ENCODE peak calls at places on chromosome X, in seven cellular contexts. W is tibial nerve, D is suprapubic skin, A is NB4, V is ovary, T is GM12892, G is lower leg skin. B is an unnamed sample.

GRCh38 chrX:27884654-27885053 is 76.9 kb downstream of the MAGEB10 start:
- DNase-seq in V (no peak), T (no peak), W (no peak), A (no peak), G (no peak), D (no peak), B (no peak)

GRCh38 chrX:137982791-137983190 is 416.9 kb downstream of the ZIC3 start:
- DNase-seq in T (no peak), G (no peak), D (no peak), A (no peak), W (no peak), V (no peak), B (no peak)

GRCh38 chrX:38006283-38006682 is at the start of gene SYTL5:
- DNase-seq in V (no peak), G (no peak), A (no peak), D (no peak), T (no peak), W (no peak), B (no peak)

GRCh38 chrX:85108165-85108564 is 104.5 kb downstream of the APOOL start:
- DNase-seq in W (no peak), D (no peak), G (no peak), A (no peak), T (no peak), V (no peak), B (no peak)

GRCh38 chrX:72254835-72255234 is 16.0 kb upstream of the ERCC6L start:
- DNase-seq in G (no peak), V (no peak), D (no peak), A (no peak), T (no peak), W (no peak), B (no peak)

GRCh38 chrX:136112781-136113180 is 34.6 kb upstream of the FHL1 start:
- DNase-seq in V (no peak), T (no peak), D (no peak), G (no peak), A (no peak), W (no peak), B (no peak)

GRCh38 chrX:53320543-53321215 is 39.3 kb upstream of the IQSEC2 start:
- DNase-seq in W (no peak), G (no peak), T (no peak), D (no peak), V (no peak), A (peak), B (no peak)

GRCh38 chrX:110852180-110852579 is 56.6 kb upstream of the CHRDL1 start:
- DNase-seq in G (no peak), W (no peak), T (no peak), D (no peak), V (no peak), A (peak), B (no peak)

GRCh38 chrX:125998432-125998831 is 167.7 kb downstream of the DCAF12L2 start:
- DNase-seq in G (no peak), A (peak), T (no peak), V (no peak), D (no peak), W (no peak), B (no peak)

GRCh38 chrX:114626323-114626722 is 42.4 kb downstream of the HTR2C start:
- DNase-seq in G (no peak), T (no peak), W (no peak), V (no peak), D (no peak), A (peak), B (no peak)

GRCh38 chrX:154443479-154443910 is 446 bp upstream of the FAM50A start:
- DNase-seq in G (no peak), V (no peak), T (no peak), A (no peak), W (no peak), D (no peak), B (no peak)

GRCh38 chrX:154444755-154445246 is 860 bp downstream of the FAM50A start:
- DNase-seq in V (no peak), D (no peak), G (no peak), W (no peak), A (no peak), T (no peak), B (no peak)

GRCh38 chrX:154445776-154446175 is 1.8 kb downstream of the FAM50A start:
- DNase-seq in D (no peak), A (no peak), T (no peak), G (no peak), V (no peak), W (no peak), B (no peak)

GRCh38 chrX:154441984-154442707 is 1.8 kb upstream of the FAM50A start:
- DNase-seq in G (no peak), V (no peak), D (no peak), W (no peak), T (no peak), A (no peak), B (no peak)

DNA sequence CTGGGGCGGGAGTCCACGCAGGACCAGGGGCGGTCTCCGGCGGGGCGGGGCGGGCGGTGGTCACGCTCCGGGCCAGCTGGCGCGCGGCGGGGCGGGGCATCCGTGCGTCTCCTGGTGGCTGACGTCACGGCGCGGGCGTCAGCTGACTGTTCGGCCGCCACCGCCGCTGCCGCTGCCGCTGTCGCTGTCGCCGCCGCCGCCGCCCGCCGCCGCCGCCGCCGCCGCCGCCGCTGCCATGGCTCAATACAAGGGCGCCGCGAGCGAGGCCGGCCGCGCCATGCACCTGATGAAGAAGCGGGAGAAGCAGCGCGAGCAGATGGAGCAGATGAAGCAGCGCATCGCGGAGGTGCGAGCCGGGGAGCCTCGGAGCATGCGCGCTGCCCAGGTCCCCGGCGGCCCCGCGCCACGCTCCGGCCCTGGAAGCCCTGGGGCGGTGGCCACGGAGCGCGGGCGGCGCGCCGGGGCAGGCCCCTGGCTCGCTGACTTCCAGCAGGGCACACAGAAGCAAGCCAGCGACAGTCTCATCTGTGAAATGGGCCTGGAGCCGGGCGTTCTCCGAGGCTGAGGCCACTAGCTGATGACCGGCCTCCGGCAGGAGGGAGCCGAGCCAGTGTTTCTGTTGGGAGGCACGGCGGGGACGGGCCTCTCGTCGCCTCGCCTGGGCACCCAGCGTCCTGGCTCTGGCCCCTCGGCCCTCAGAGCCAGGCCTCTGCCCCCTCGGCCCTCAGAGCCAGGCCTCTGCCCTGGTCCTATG is at the start of gene FAM50A:
- DNase-seq in G (peak), A (peak), V (peak), D (no peak), W (peak), T (peak), B (peak)
- TF ChIP-seq POLR2A in G (no peak), A (no peak), V (peak), D (no peak), W (peak), T (no peak), B (no peak)

GRCh38 chrX:74291964-74292891 is 11.8 kb upstream of the ZCCHC13 start:
- DNase-seq in G (peak), T (peak), W (peak), V (peak), A (peak), D (peak), B (peak)

GRCh38 chrX:74295102-74295501 is 8.9 kb upstream of the ZCCHC13 start:
- DNase-seq in V (no peak), A (no peak), D (no peak), T (no peak), W (no peak), G (no peak), B (no peak)

GRCh38 chrX:74297766-74298165 is 6.2 kb upstream of the ZCCHC13 start:
- DNase-seq in G (no peak), W (no peak), V (no peak), D (no peak), T (no peak), A (no peak), B (no peak)

GRCh38 chrX:74291577-74291963 is 12.4 kb upstream of the ZCCHC13 start:
- DNase-seq in A (no peak), V (no peak), G (no peak), T (no peak), W (no peak), D (no peak), B (no peak)

GRCh38 chrX:74293343-74293946 is 10.5 kb upstream of the ZCCHC13 start:
- DNase-seq in A (peak), D (peak), W (peak), G (peak), T (peak), V (peak), B (peak)
- TF ChIP-seq POLR2A in A (no peak), D (no peak), W (peak), G (no peak), T (no peak), V (no peak), B (no peak)

GRCh38 chrX:103258275-103258674 is 3.3 kb upstream of the TCEAL8 start:
- DNase-seq in V (no peak), A (no peak), D (no peak), G (no peak), T (no peak), W (no peak), B (no peak)
- TF ChIP-seq POLR2A in V (no peak), A (no peak), D (no peak), G (no peak), T (no peak), W (no peak), B (no peak)

GRCh38 chrX:108087792-108088191 is 3.5 kb downstream of the PSMD10 start:
- DNase-seq in W (no peak), A (no peak), T (no peak), D (no peak), G (no peak), V (no peak), B (no peak)

GRCh38 chrX:108090474-108091265 is 672 bp downstream of the PSMD10 start:
- DNase-seq in V (no peak), T (no peak), D (no peak), G (no peak), W (no peak), A (peak), B (no peak)

GRCh38 chrX:108091878-108092291 is 307 bp downstream of the ATG4A start:
- DNase-seq in T (no peak), A (no peak), V (no peak), W (no peak), D (no peak), G (no peak), B (peak)

GRCh38 chrX:108088511-108088910 is 2.8 kb downstream of the PSMD10 start:
- DNase-seq in D (no peak), W (no peak), V (no peak), G (no peak), T (no peak), A (no peak), B (no peak)

DNA sequence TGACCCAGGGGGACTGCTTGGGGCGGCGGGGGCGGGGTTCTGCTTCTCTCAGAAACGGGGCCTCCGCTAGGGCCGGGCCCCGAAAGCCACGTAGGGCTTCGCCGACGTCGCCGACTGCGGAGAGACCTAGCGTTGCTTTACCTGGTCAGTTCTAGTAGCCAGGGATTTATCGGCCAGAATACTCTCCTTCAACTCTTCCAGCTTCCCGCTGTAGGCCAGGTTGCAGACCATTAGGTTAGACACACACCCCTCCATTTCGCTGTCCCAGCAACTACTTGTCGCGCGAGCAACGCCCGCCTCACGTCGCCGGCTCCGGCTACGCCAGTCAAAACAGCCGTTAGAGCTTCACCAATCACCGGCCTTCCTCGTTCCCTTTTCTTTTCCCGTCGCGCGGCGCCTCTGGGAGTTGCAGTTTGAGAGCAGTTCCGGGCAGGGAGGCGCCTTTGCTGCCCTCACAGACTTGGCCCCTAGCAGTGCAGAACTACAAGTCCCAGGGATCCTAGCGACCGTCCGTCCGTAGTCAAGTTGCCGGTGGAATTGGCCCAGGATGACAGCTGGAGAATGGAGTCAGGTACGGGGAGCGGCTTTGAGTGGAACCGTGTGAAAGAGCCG is at the start of the genes ATG4A and PSMD10:
- DNase-seq in W (peak), A (peak), G (peak), D (peak), V (peak), T (peak), B (peak)
- TF ChIP-seq POLR2A in W (peak), A (peak), G (peak), D (no peak), V (peak), T (peak), B (no peak)

DNA sequence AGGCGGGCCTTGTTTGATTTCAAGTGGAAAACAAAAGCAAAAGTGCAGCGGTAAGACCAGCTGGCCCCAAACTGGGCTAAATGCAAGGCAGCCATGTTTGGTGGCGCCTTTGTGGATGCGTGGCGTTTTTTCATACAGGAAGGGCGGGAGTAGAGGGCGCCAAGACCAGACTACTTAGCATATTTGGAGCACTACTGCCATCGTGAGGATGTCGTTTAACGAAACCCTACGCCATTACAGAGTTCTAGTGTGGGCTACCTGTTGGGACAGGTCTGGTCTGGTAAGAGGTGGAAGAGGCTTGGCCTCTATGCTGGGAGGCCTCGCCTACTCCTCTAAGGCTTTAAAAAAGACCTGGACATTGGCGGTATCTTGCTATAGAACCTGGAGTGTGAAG is 230.7 kb upstream of the STK26 start:
- DNase-seq in T (no peak), V (peak), D (peak), G (no peak), A (no peak), W (no peak), B (no peak)
- TF ChIP-seq POLR2A in T (no peak), V (no peak), D (no peak), G (no peak), A (no peak), W (no peak), B (no peak)

DNA sequence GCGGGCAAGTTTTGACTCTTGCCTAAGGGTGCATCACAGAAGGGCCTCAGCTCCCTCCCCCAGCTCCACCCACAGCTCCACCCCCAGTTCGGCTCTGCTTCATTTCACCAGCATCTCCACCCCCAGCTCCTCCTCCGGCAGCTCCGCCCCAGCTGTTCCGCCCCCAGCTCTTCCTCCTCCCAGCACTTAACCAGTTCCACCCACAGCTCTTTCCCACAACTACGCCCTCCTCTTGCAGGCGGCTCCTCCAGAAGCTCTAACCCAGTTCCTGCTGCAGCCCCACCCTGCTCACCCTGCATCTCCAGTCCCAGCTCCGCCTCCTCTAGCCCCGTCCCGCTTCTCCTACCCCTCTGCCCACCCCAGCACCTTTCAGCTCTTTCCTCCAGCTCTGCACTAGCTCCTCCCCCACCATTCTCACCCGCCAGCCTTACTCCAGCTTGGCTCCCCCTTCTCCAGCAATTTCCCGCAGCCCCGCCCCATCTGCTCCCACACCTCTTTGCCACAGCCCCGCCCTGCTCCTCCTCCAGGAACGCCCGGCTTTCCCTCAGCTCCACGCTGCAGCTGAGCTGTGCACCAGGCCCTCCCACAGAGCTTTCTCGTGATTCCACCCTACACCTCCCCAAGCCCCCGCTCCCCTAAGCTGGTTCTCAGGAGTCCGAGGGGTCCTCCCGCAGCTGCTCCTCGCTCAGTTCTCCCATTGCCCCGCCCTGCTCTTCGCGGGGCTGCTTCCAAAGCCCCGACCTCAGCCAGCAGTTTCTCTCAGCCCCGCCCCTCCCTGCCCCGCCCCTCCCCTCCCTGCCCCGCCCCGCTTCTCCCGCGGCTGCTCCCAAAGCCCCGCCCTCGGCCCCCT is 1.3 kb upstream of the EOLA1 start:
- DNase-seq in A (peak), T (peak), V (peak), W (peak), G (peak), D (peak), B (peak)
- TF ChIP-seq POLR2A in A (no peak), T (no peak), V (no peak), W (no peak), G (no peak), D (no peak), B (no peak)

DNA sequence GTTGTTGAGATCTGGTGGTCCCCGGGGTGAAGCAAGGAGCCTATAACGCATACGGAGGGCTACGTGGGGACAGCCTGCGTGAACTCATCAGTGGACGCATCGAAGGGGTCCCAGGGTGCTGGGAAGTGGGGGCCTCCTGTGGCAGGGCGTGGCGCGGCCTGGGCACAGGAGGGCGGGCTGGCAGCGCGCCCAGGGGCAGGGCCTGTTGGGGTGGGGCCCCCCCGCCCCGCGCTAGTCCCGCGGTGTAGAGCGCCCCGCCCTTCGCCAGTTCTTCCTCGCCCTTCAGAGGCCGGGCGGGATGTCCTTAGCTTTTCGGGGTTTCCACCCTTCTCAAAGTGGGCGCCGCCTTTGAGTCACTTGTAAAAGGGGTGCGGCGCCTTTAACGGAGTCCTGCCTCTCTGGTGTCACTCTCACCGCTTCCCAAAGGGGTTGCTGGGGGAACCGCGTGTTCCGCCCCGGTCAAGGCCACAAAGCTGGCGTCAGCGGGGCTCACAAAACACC is 632 bp downstream of the PLP2 start:
- DNase-seq in G (peak), T (no peak), W (peak), V (peak), A (peak), D (peak), B (peak)
- TF ChIP-seq POLR2A in G (no peak), T (no peak), W (peak), V (no peak), A (no peak), D (no peak), B (no peak)

DNA sequence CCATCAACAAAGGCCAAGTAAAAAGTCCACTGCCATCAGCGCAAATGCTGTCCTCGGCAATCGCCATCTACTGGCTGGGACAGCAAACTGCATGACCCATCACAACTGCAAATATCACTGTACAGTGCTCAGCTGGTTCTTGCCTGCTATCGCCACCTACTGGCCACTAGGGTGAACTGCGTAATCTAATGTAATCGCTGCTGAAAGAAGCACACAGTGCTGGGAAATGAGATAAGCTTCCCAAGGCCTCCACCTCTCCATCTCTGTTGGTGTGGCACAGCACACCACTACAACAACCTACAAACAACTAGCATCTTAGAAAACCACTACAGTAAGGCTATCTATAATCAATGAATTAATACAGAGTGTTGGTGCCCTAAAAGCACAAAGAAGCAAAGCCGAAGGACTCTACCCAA is 298.3 kb downstream of the TEX13A start:
- DNase-seq in W (peak), D (no peak), V (peak), A (peak), G (peak), T (peak), B (peak)
- TF ChIP-seq POLR2A in W (no peak), D (no peak), V (no peak), A (no peak), G (no peak), T (no peak), B (no peak)

DNA sequence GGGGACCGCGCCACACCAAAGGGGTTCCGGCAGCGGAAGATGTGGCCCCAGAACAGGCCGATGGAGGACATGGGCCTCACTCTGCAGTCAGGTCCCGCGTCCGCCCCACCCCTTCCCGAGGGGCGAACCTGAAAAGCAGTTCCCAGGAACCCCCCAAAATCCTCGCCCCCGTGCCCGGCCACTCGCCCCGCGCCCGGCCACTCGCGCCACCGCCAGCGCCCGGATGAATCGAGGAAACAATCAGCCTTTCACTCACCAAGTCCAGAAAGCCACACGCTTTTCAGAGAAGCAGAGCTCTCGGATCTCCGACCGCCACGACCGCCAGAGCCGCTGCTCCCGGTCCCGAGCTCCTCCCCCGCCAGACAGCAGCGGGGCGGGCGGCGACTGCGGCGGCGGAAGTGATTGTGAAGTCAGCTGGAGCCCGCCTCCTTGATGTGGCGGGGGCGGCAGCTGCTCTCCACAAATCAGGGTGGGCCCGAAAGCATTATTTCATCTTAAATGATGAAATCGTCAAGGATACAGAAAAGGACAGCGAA is at the start of gene PJA1:
- DNase-seq in T (peak), G (peak), D (peak), W (peak), V (peak), A (peak), B (peak)
- TF ChIP-seq POLR2A in T (no peak), G (no peak), D (no peak), W (peak), V (peak), A (no peak), B (no peak)

B was measured in GM12891.